ENCODE peak calls at places on chromosomes 13 and 19, in five cellular contexts. N is H1, X is IMR-90, L is A549, T is SK-N-SH. F is an unnamed sample.

GRCh38 chr19:44807652-44808462 is 1.0 kb upstream of the BCAM start:
- DNase-seq in X (peak; percentile 34), T (peak; percentile 83), N (peak; percentile 95), L (peak; percentile 74), F (no peak)

GRCh38 chr13:91313103-91313502 is 34.4 kb upstream of the MIR17HG start:
- DNase-seq in T (peak; percentile 16), N (no peak), X (peak; percentile 1), L (peak; percentile 14), F (no peak)

GRCh38 chr13:98822238-98822606 is 69.8 kb upstream of the SLC15A1 start:
- DNase-seq in T (peak; percentile 39), N (no peak), X (peak; percentile 20), L (peak; percentile 31), F (no peak)

GRCh38 chr19:32387701-32388392 is 17.7 kb upstream of the DPY19L3 start:
- DNase-seq in L (no peak), T (no peak), X (peak; percentile 62), N (no peak), F (no peak)

GRCh38 chr13:101988140-101988539 is 413.7 kb downstream of the FGF14 start:
- DNase-seq in N (no peak), T (no peak), X (no peak), L (no peak), F (no peak)

GRCh38 chr19:2529473-2529918 is 53.6 kb downstream of the GADD45B start:
- DNase-seq in T (no peak), X (peak; percentile 96), L (peak; percentile 93), N (no peak), F (no peak)

GRCh38 chr13:112324121-112324520 is 52.0 kb upstream of the SPACA7 start:
- DNase-seq in X (no peak), T (no peak), L (no peak), N (no peak), F (no peak)

GRCh38 chr19:29031216-29031615 is 181.7 kb downstream of the UQCRFS1 start:
- DNase-seq in X (no peak), T (no peak), L (no peak), N (no peak), F (no peak)

GRCh38 chr13:25675060-25675459 is 303.3 kb downstream of the ATP8A2 start:
- DNase-seq in L (no peak), N (no peak), X (no peak), T (no peak), F (no peak)

GRCh38 chr13:108272333-108272732 is 2.8 kb downstream of the TNFSF13B start:
- DNase-seq in X (peak; percentile 31), N (no peak), T (no peak), L (no peak), F (no peak)

GRCh38 chr19:46818812-46819211 is 30.4 kb upstream of the SLC1A5 start:
- DNase-seq in T (no peak), L (peak; percentile 69), N (no peak), X (peak; percentile 33), F (no peak)

GRCh38 chr13:114067886-114068722 is 64.3 kb downstream of the RASA3 start:
- DNase-seq in N (no peak), X (no peak), T (no peak), L (no peak), F (no peak)

GRCh38 chr13:92259523-92259922 is 861.1 kb downstream of the GPC5 start:
- DNase-seq in L (no peak), N (no peak), X (no peak), T (no peak), F (no peak)

GRCh38 chr19:48796468-48797083 is 14.3 kb downstream of the BCAT2 start:
- DNase-seq in T (peak; percentile 21), X (no peak), N (no peak), L (no peak), F (no peak)

GRCh38 chr13:60078226-60078625 is 85.5 kb downstream of the DIAPH3 start:
- DNase-seq in X (no peak), T (no peak), L (no peak), N (no peak), F (no peak)

GRCh38 chr13:25281193-25281936 is 5.9 kb downstream of the MTMR6 start:
- DNase-seq in X (peak; percentile 3), N (no peak), T (no peak), L (no peak), F (peak; percentile 45)

GRCh38 chr19:6587998-6588507 is 2.9 kb downstream of the CD70 start:
- DNase-seq in T (no peak), L (no peak), N (no peak), X (no peak), F (no peak)

GRCh38 chr13:68099616-68100015 is 869.5 kb upstream of the PCDH9 start:
- DNase-seq in N (no peak), L (peak; percentile 11), T (no peak), X (peak; percentile 17), F (no peak)

GRCh38 chr19:40611096-40611495 is 9.9 kb downstream of the LTBP4 start:
- DNase-seq in N (no peak), X (no peak), L (no peak), T (no peak), F (no peak)

GRCh38 chr13:108933061-108933460 is 303.6 kb downstream of the MYO16 start:
- DNase-seq in T (no peak), L (no peak), X (no peak), N (no peak), F (no peak)

GRCh38 chr19:23116802-23117571 is at the start of gene ZNF730:
- DNase-seq in L (no peak), N (peak; percentile 66), X (peak; percentile 68), T (peak; percentile 85), F (peak; percentile 13)

GRCh38 chr13:36212789-36213188 is 1.6 kb downstream of the SOHLH2 start:
- DNase-seq in X (no peak), N (no peak), T (no peak), L (no peak), F (no peak)

GRCh38 chr19:33862991-33863390 is 66.3 kb downstream of the KCTD15 start:
- DNase-seq in L (no peak), X (no peak), T (peak; percentile 83), N (no peak), F (no peak)

GRCh38 chr13:99379856-99380255 is 72.7 kb upstream of the GPR183 start:
- DNase-seq in L (no peak), T (no peak), N (no peak), X (no peak), F (no peak)

GRCh38 chr13:29438772-29439171 is 156.7 kb downstream of the SLC7A1 start:
- DNase-seq in T (no peak), L (no peak), X (no peak), N (no peak), F (no peak)

GRCh38 chr13:34076943-34077703 is 259.2 kb downstream of the RFC3 start:
- DNase-seq in X (peak; percentile 1), T (peak; percentile 35), L (peak; percentile 36), N (no peak), F (no peak)

GRCh38 chr13:33235078-33235477 is 50.5 kb downstream of the STARD13 start:
- DNase-seq in L (no peak), N (no peak), T (no peak), X (peak; percentile 76), F (no peak)

GRCh38 chr19:3324405-3324856 is 42.0 kb upstream of the NFIC start:
- DNase-seq in L (peak; percentile 57), T (peak; percentile 74), X (no peak), N (no peak), F (no peak)

GRCh38 chr19:33905473-33905936 is 108.8 kb downstream of the KCTD15 start:
- DNase-seq in L (no peak), X (no peak), T (peak; percentile 52), N (no peak), F (no peak)

GRCh38 chr13:26941345-26942174 is 181.0 kb upstream of the GPR12 start:
- DNase-seq in N (no peak), X (peak; percentile 91), T (no peak), L (no peak), F (no peak)

GRCh38 chr19:4984448-4984990 is 15.6 kb downstream of the KDM4B start:
- DNase-seq in N (no peak), X (no peak), T (peak; percentile 46), L (no peak), F (no peak)

GRCh38 chr19:30873691-30874090 is 475.5 kb downstream of the TSHZ3 start:
- DNase-seq in X (no peak), T (no peak), N (no peak), L (no peak), F (no peak)

DNA sequence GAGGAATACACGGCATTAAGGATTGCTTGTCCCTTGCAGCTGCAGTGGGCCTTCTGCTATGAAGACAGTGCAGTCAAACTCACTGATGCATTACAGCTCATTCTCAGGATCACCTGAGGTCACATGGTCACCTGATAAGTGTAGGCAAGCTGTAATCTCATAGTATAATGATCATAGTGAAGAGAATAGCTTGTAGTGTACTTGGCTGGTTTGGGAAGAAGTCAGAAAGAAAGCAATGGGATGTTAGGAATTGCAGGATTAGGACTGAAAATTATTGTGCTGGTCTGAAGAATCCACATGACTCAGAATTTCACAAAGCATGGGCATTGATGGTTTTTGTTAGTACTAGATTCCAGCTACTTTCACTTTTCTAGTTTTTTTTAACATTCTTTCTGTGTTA is 76.7 kb downstream of the MBNL2 start:
- DNase-seq in X (peak; percentile 47), L (no peak), N (no peak), T (no peak), F (no peak)
- TF ChIP-seq RFX5 in X (no peak), L (no peak), N (no peak), T (no peak), F (no peak)

DNA sequence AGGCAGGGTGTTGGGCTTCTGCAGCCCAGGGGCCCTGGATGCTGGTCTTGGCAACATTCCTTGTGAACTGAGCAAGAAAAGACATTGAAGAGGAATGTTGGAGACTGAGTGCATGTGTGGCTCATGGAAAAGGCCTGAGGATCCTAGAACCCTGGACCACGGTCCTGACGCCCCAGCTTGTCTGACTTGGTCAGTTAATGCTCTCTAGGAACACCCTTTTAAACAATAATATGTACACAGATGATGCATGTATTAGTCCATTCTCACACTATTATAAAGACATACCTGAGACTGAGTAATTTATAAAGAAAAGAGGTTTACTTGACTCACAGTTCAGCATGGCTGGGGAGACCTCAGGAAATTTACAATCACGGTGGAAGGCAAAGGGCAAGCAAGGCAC is 33.7 kb upstream of the SLC10A2 start:
- DNase-seq in N (no peak), T (no peak), X (no peak), L (no peak), F (no peak)
- TF ChIP-seq RFX5 in N (no peak), T (no peak), X (no peak), L (no peak), F (no peak)

DNA sequence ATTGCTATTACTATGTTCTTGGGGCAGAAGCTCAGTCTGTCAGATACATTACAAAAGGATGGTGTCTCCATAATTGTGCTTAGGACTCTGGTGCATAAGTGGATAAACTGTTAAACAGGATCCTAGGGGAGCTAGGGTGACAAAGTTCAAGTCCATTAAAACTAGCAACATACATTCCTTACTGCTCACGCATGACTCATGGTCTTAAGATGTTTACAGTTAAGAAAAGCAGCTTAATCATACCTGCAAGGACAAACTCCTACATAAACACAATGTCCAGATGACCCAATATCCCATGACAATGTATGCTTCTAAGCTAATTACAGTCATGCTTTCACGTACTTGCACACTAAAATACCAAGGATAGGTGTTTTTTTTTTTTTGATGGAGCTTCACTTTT is 3.5 kb upstream of the ZNF701 start:
- DNase-seq in X (peak; percentile 84), L (peak; percentile 5), N (no peak), T (no peak), F (no peak)
- TF ChIP-seq RFX5 in X (no peak), L (no peak), N (no peak), T (no peak), F (no peak)

GRCh38 chr13:90276208-90276607 is 1071.3 kb upstream of the MIR17HG start:
- DNase-seq in X (no peak), L (no peak), N (no peak), T (no peak), F (no peak)

GRCh38 chr13:90270231-90270630 is 1077.3 kb upstream of the MIR17HG start:
- DNase-seq in T (no peak), X (no peak), L (no peak), N (no peak), F (no peak)

GRCh38 chr13:90272356-90272755 is 1075.1 kb upstream of the MIR17HG start:
- DNase-seq in X (no peak), N (no peak), L (no peak), T (no peak), F (no peak)
- TF ChIP-seq RFX5 in X (no peak), N (no peak), L (no peak), T (no peak), F (no peak)